ENCODE peak calls at places on chromosomes 2 and 18, in six cellular contexts. I, Y, U, V, F and Q are unnamed samples.

GRCh38 chr18:10715791-10716190 is 190.0 kb downstream of the NAPG start:
- DNase-seq in U (no peak), V (no peak), I (no peak), Y (no peak), F (no peak), Q (no peak)

GRCh38 chr2:180478883-180479282 is 471.8 kb upstream of the CWC22 start:
- DNase-seq in I (no peak), V (no peak), U (no peak), Y (no peak), F (no peak), Q (no peak)

GRCh38 chr2:41344529-41344928 is 703.3 kb upstream of the PKDCC start:
- DNase-seq in I (no peak), U (no peak), Y (no peak), V (no peak), F (no peak), Q (no peak)

GRCh38 chr18:44458777-44459176 is 221.9 kb upstream of the SETBP1 start:
- DNase-seq in I (no peak), F (no peak), V (no peak), U (no peak), Y (no peak), Q (no peak)

GRCh38 chr18:22141211-22141610 is 28.2 kb upstream of the GATA6 start:
- DNase-seq in I (peak; percentile 20), V (no peak), Y (no peak), U (no peak), F (no peak), Q (no peak)

GRCh38 chr2:11417946-11418585 is 47.9 kb downstream of the E2F6 start:
- DNase-seq in F (no peak), Y (peak; percentile 5), U (no peak), V (peak; percentile 23), I (peak; percentile 48), Q (no peak)

GRCh38 chr2:240912878-240913809 is 7.0 kb downstream of the CROCC2 start:
- DNase-seq in I (no peak), U (no peak), F (no peak), V (no peak), Y (no peak), Q (no peak)

GRCh38 chr2:226447896-226448295 is 351.7 kb downstream of the IRS1 start:
- DNase-seq in V (peak; percentile 16), F (no peak), U (no peak), Y (no peak), I (no peak), Q (no peak)

GRCh38 chr2:64025741-64026140 is 6.5 kb upstream of the VPS54 start:
- DNase-seq in U (no peak), V (no peak), Y (no peak), F (no peak), I (peak; percentile 54), Q (no peak)

GRCh38 chr2:11104794-11105660 is 50.2 kb upstream of the SLC66A3 start:
- DNase-seq in Y (no peak), I (no peak), U (no peak), F (no peak), V (no peak), Q (no peak)

GRCh38 chr18:25737710-25738251 is 352.6 kb downstream of the SS18 start:
- DNase-seq in Y (no peak), I (no peak), F (no peak), U (no peak), V (no peak), Q (no peak)

GRCh38 chr18:75218064-75218463 is 7.5 kb downstream of the TSHZ1 start:
- DNase-seq in F (no peak), V (no peak), I (no peak), Y (no peak), U (no peak), Q (no peak)

GRCh38 chr18:69031571-69032451 is 233.9 kb downstream of the CCDC102B start:
- DNase-seq in V (no peak), Y (no peak), U (no peak), F (no peak), I (no peak), Q (no peak)

GRCh38 chr18:28009589-28009988 is 167.3 kb downstream of the CDH2 start:
- DNase-seq in U (no peak), Y (no peak), V (no peak), I (no peak), F (no peak), Q (no peak)

GRCh38 chr2:222844323-222844722 is 16.5 kb upstream of the ACSL3 start:
- DNase-seq in V (no peak), U (peak; percentile 30), F (no peak), I (no peak), Y (no peak), Q (no peak)

GRCh38 chr18:22417496-22418188 is at the start of gene CTAGE1:
- DNase-seq in Y (no peak), I (no peak), F (no peak), V (no peak), U (no peak), Q (no peak)

GRCh38 chr2:131030478-131030971 is 62.7 kb downstream of the FAM168B start:
- DNase-seq in V (no peak), U (no peak), I (no peak), Y (no peak), F (no peak), Q (no peak)

GRCh38 chr2:240800241-240800640 is 19.8 kb downstream of the KIF1A start:
- DNase-seq in U (no peak), V (no peak), Y (no peak), I (no peak), F (no peak), Q (no peak)

GRCh38 chr2:196294510-196294909 is 123.1 kb upstream of the STK17B start:
- DNase-seq in F (no peak), V (no peak), Y (no peak), U (no peak), I (no peak), Q (no peak)

GRCh38 chr2:102033028-102033749 is 41.4 kb downstream of the IL1R2 start:
- DNase-seq in Y (peak; percentile 25), F (no peak), U (peak; percentile 90), I (peak; percentile 54), V (peak; percentile 61), Q (no peak)

GRCh38 chr2:120818441-120818920 is 82.8 kb downstream of the GLI2 start:
- DNase-seq in V (peak; percentile 50), I (no peak), Y (no peak), F (no peak), U (no peak), Q (no peak)

GRCh38 chr2:16900405-16901025 is 234.9 kb upstream of the CYRIA start:
- DNase-seq in V (peak; percentile 23), U (no peak), Y (peak; percentile 38), I (peak; percentile 61), F (peak; percentile 11), Q (no peak)
- TF ChIP-seq CTCF in V (peak; percentile 45), U (no peak), Y (peak; percentile 44), I (peak; percentile 91), F (peak; percentile 44), Q (peak; percentile 67)

GRCh38 chr2:217911283-217911965 is 91.4 kb downstream of the TNS1 start:
- DNase-seq in V (no peak), I (no peak), U (no peak), F (no peak), Y (no peak), Q (no peak)

GRCh38 chr2:217908544-217908943 is 94.3 kb downstream of the TNS1 start:
- DNase-seq in Y (no peak), V (no peak), U (no peak), F (no peak), I (no peak), Q (no peak)

GRCh38 chr2:217910875-217911212 is 92.0 kb downstream of the TNS1 start:
- DNase-seq in Y (no peak), U (no peak), V (no peak), I (no peak), F (no peak), Q (no peak)

GRCh38 chr2:217907266-217907665 is 95.5 kb downstream of the TNS1 start:
- DNase-seq in U (no peak), I (no peak), Y (no peak), V (no peak), F (no peak), Q (no peak)

DNA sequence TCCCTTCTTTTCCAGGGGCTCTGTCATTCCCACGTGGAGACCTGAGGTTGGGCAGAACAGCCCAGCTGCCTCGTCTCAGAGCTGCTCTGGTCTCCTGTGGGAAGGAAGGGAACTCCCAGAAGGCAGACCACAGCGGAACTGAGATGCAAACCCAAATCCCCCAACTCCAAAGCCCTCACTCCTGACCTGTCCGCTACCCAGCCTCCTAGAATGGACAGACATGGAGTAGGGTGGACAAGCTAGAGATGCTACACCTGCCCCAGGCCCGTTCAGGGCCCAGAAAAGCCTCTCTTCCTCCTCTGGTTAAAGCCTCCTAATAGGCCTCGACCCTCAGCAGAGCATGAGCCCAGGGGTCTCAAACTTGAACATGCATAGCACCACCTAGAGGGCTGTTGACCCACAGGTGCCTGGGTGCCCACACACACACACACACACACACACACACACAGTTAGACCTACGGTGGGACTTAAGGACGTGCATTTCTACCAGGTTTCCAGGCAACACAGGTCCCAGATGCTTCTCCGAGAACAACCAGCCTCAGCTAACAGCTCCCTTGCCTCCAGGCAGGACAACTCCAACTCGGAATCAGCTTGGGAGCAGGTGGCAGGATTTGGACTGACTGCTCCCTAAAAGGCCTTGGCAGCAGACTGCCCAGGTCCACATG is 93.5 kb downstream of the TNS1 start:
- DNase-seq in I (peak; percentile 6), V (no peak), Y (no peak), U (no peak), F (no peak), Q (no peak)
- TF ChIP-seq CTCF in I (no peak), V (no peak), Y (no peak), U (no peak), F (no peak), Q (no peak)

GRCh38 chr2:172674034-172674967 is 61.3 kb upstream of the RAPGEF4 start:
- DNase-seq in F (peak; percentile 59), V (peak; percentile 58), I (no peak), Y (peak; percentile 41), U (peak; percentile 22), Q (no peak)
- TF ChIP-seq CTCF in F (peak; percentile 61), V (no peak), I (no peak), Y (no peak), U (no peak), Q (peak; percentile 82)

GRCh38 chr2:122168799-122169198 is 413.3 kb downstream of the TSN start:
- DNase-seq in F (no peak), U (no peak), I (no peak), Y (no peak), V (no peak), Q (no peak)
- TF ChIP-seq CTCF in F (no peak), U (no peak), I (peak; percentile 2), Y (no peak), V (no peak), Q (peak; percentile 33)

GRCh38 chr2:232887171-232887850 is 17.2 kb downstream of the SNORC start:
- DNase-seq in V (no peak), I (no peak), F (no peak), U (no peak), Y (no peak), Q (peak; percentile 65)
- TF ChIP-seq CTCF in V (no peak), I (no peak), F (no peak), U (no peak), Y (no peak), Q (no peak)

DNA sequence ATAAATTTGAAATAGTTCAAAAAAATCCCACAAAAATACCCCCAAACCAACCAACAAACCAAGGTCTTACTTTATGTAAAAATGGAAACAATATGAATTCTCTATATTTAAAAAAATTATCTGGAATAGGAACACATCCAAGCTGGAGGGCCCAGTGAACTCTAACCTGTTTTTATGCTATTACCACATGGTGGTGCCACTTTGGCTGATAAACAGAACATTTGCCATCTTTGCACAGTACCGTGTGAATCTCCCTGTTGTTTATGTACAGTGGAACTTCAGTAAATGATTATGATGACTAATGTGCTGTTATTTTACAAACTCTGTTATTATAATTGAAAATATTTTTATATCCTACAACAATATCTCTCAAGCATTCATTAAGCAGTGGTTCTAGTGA is 145.3 kb upstream of the SMAD7 start:
- DNase-seq in U (no peak), F (no peak), I (no peak), Y (no peak), V (no peak), Q (no peak)
- TF ChIP-seq CTCF in U (no peak), F (no peak), I (no peak), Y (no peak), V (no peak), Q (no peak)